ENCODE peak calls at places on chromosomes 3 and 15, in nine cellular contexts. One of them, this sample, is unnamed.

GRCh38 chr3:194592798-194593752 is 40.1 kb downstream of the TMEM44 start:
- DNase-seq in OCI-LY7: peak
- DNase-seq in pancreas: no peak
- DNase-seq in tibial nerve: no peak
- DNase-seq in AG04450: peak
- DNase-seq in type B pancreatic cell: no peak
- DNase-seq in HFFc6: peak
- DNase-seq in DND-41: no peak
- DNase-seq in HCT116: peak
- DNase-seq in this sample: no peak

GRCh38 chr3:5426094-5426883 is 238.8 kb downstream of the EDEM1 start:
- DNase-seq in pancreas: peak
- DNase-seq in HFFc6: peak
- DNase-seq in AG04450: no peak
- DNase-seq in HCT116: peak
- DNase-seq in tibial nerve: peak
- DNase-seq in DND-41: peak
- DNase-seq in OCI-LY7: peak
- DNase-seq in type B pancreatic cell: peak
- DNase-seq in this sample: peak

GRCh38 chr3:178551916-178552321 is 15.7 kb downstream of the KCNMB2 start:
- DNase-seq in type B pancreatic cell: no peak
- DNase-seq in tibial nerve: no peak
- DNase-seq in AG04450: no peak
- DNase-seq in HFFc6: no peak
- DNase-seq in OCI-LY7: no peak
- DNase-seq in HCT116: no peak
- DNase-seq in pancreas: no peak
- DNase-seq in DND-41: no peak
- DNase-seq in this sample: no peak

GRCh38 chr3:107240183-107241091 is 136.8 kb upstream of the CCDC54 start:
- DNase-seq in OCI-LY7: peak
- DNase-seq in pancreas: peak
- DNase-seq in HCT116: peak
- DNase-seq in tibial nerve: peak
- DNase-seq in DND-41: peak
- DNase-seq in AG04450: peak
- DNase-seq in HFFc6: peak
- DNase-seq in type B pancreatic cell: peak
- DNase-seq in this sample: peak

GRCh38 chr3:193509103-193509965 is 45.4 kb downstream of the ATP13A4 start:
- DNase-seq in HFFc6: no peak
- DNase-seq in AG04450: no peak
- DNase-seq in pancreas: no peak
- DNase-seq in HCT116: no peak
- DNase-seq in type B pancreatic cell: no peak
- DNase-seq in tibial nerve: no peak
- DNase-seq in DND-41: no peak
- DNase-seq in OCI-LY7: no peak
- DNase-seq in this sample: no peak

GRCh38 chr15:88649286-88649733 is 10.5 kb downstream of the ISG20 start:
- DNase-seq in HCT116: peak
- DNase-seq in pancreas: no peak
- DNase-seq in DND-41: no peak
- DNase-seq in AG04450: peak
- DNase-seq in type B pancreatic cell: peak
- DNase-seq in HFFc6: peak
- DNase-seq in OCI-LY7: no peak
- DNase-seq in tibial nerve: peak
- DNase-seq in this sample: peak

GRCh38 chr3:150469031-150469930 is 61.2 kb downstream of the TSC22D2 start:
- DNase-seq in AG04450: peak
- DNase-seq in DND-41: no peak
- DNase-seq in tibial nerve: no peak
- DNase-seq in OCI-LY7: no peak
- DNase-seq in pancreas: peak
- DNase-seq in HCT116: peak
- DNase-seq in HFFc6: peak
- DNase-seq in type B pancreatic cell: no peak
- DNase-seq in this sample: no peak

GRCh38 chr3:129352045-129352444 is 73.4 kb downstream of the HMCES start:
- DNase-seq in tibial nerve: no peak
- DNase-seq in HFFc6: no peak
- DNase-seq in type B pancreatic cell: no peak
- DNase-seq in HCT116: no peak
- DNase-seq in DND-41: no peak
- DNase-seq in pancreas: no peak
- DNase-seq in AG04450: no peak
- DNase-seq in OCI-LY7: peak
- DNase-seq in this sample: no peak

GRCh38 chr3:73709712-73710111 is 85.0 kb upstream of the PDZRN3 start:
- DNase-seq in HCT116: no peak
- DNase-seq in pancreas: no peak
- DNase-seq in type B pancreatic cell: no peak
- DNase-seq in OCI-LY7: no peak
- DNase-seq in DND-41: no peak
- DNase-seq in HFFc6: no peak
- DNase-seq in tibial nerve: no peak
- DNase-seq in AG04450: no peak
- DNase-seq in this sample: no peak

GRCh38 chr3:183378008-183378407 is 50.4 kb downstream of the MCF2L2 start:
- DNase-seq in AG04450: no peak
- DNase-seq in OCI-LY7: no peak
- DNase-seq in DND-41: no peak
- DNase-seq in HCT116: no peak
- DNase-seq in tibial nerve: no peak
- DNase-seq in pancreas: no peak
- DNase-seq in HFFc6: no peak
- DNase-seq in type B pancreatic cell: no peak
- DNase-seq in this sample: no peak

GRCh38 chr15:92921215-92922131 is 21.3 kb downstream of the CHD2 start:
- DNase-seq in type B pancreatic cell: no peak
- DNase-seq in tibial nerve: no peak
- DNase-seq in OCI-LY7: no peak
- DNase-seq in HFFc6: peak
- DNase-seq in AG04450: no peak
- DNase-seq in pancreas: peak
- DNase-seq in HCT116: peak
- DNase-seq in DND-41: no peak
- DNase-seq in this sample: no peak

GRCh38 chr15:40146037-40146436 is 14.8 kb upstream of the BUB1B start:
- DNase-seq in AG04450: no peak
- DNase-seq in OCI-LY7: no peak
- DNase-seq in tibial nerve: no peak
- DNase-seq in pancreas: no peak
- DNase-seq in type B pancreatic cell: peak
- DNase-seq in DND-41: no peak
- DNase-seq in HFFc6: peak
- DNase-seq in HCT116: peak
- DNase-seq in this sample: no peak

GRCh38 chr3:156483426-156483825 is 71.5 kb downstream of the SSR3 start:
- DNase-seq in type B pancreatic cell: no peak
- DNase-seq in HCT116: peak
- DNase-seq in tibial nerve: no peak
- DNase-seq in DND-41: no peak
- DNase-seq in HFFc6: peak
- DNase-seq in OCI-LY7: peak
- DNase-seq in AG04450: peak
- DNase-seq in pancreas: no peak
- DNase-seq in this sample: peak

GRCh38 chr3:72535789-72536188 is 312.5 kb downstream of the SHQ1 start:
- DNase-seq in pancreas: no peak
- DNase-seq in DND-41: no peak
- DNase-seq in AG04450: no peak
- DNase-seq in HCT116: no peak
- DNase-seq in type B pancreatic cell: no peak
- DNase-seq in tibial nerve: no peak
- DNase-seq in OCI-LY7: no peak
- DNase-seq in HFFc6: no peak
- DNase-seq in this sample: peak

GRCh38 chr3:106206613-106207012 is 337.8 kb upstream of the CBLB start:
- DNase-seq in pancreas: no peak
- DNase-seq in tibial nerve: no peak
- DNase-seq in type B pancreatic cell: no peak
- DNase-seq in HCT116: no peak
- DNase-seq in AG04450: no peak
- DNase-seq in HFFc6: no peak
- DNase-seq in DND-41: no peak
- DNase-seq in OCI-LY7: no peak
- DNase-seq in this sample: no peak

GRCh38 chr3:34146596-34146995 is 348.2 kb downstream of the PDCD6IP start:
- DNase-seq in OCI-LY7: no peak
- DNase-seq in HCT116: no peak
- DNase-seq in AG04450: no peak
- DNase-seq in pancreas: no peak
- DNase-seq in type B pancreatic cell: no peak
- DNase-seq in HFFc6: no peak
- DNase-seq in DND-41: no peak
- DNase-seq in tibial nerve: no peak
- DNase-seq in this sample: no peak

GRCh38 chr3:50295553-50296166 is 3.4 kb upstream of the IFRD2 start:
- DNase-seq in tibial nerve: no peak
- DNase-seq in AG04450: no peak
- DNase-seq in type B pancreatic cell: no peak
- DNase-seq in DND-41: no peak
- DNase-seq in OCI-LY7: no peak
- DNase-seq in HFFc6: no peak
- DNase-seq in HCT116: no peak
- DNase-seq in pancreas: no peak
- DNase-seq in this sample: no peak

GRCh38 chr15:66193066-66193465 is 60.5 kb downstream of the MEGF11 start:
- DNase-seq in HCT116: no peak
- DNase-seq in DND-41: no peak
- DNase-seq in OCI-LY7: no peak
- DNase-seq in tibial nerve: no peak
- DNase-seq in type B pancreatic cell: no peak
- DNase-seq in AG04450: no peak
- DNase-seq in HFFc6: peak
- DNase-seq in pancreas: no peak
- DNase-seq in this sample: no peak

GRCh38 chr15:68366314-68366713 is 65.6 kb downstream of the ITGA11 start:
- DNase-seq in HFFc6: no peak
- DNase-seq in DND-41: no peak
- DNase-seq in OCI-LY7: peak
- DNase-seq in type B pancreatic cell: no peak
- DNase-seq in AG04450: no peak
- DNase-seq in tibial nerve: no peak
- DNase-seq in pancreas: no peak
- DNase-seq in HCT116: no peak
- DNase-seq in this sample: no peak
- TF ChIP-seq CTCF in HFFc6: no peak
- TF ChIP-seq CTCF in DND-41: no peak
- TF ChIP-seq CTCF in OCI-LY7: peak
- TF ChIP-seq CTCF in type B pancreatic cell: no peak
- TF ChIP-seq CTCF in AG04450: no peak
- TF ChIP-seq CTCF in tibial nerve: no peak
- TF ChIP-seq CTCF in pancreas: no peak
- TF ChIP-seq CTCF in HCT116: peak
- TF ChIP-seq CTCF in this sample: no peak

GRCh38 chr3:126315916-126316514 is 41.2 kb downstream of the KLF15 start:
- DNase-seq in tibial nerve: no peak
- DNase-seq in type B pancreatic cell: peak
- DNase-seq in pancreas: peak
- DNase-seq in AG04450: no peak
- DNase-seq in DND-41: no peak
- DNase-seq in HCT116: no peak
- DNase-seq in HFFc6: no peak
- DNase-seq in OCI-LY7: no peak
- DNase-seq in this sample: no peak

GRCh38 chr3:126313166-126313565 is 44.0 kb downstream of the KLF15 start:
- DNase-seq in type B pancreatic cell: no peak
- DNase-seq in HFFc6: no peak
- DNase-seq in pancreas: peak
- DNase-seq in tibial nerve: no peak
- DNase-seq in DND-41: no peak
- DNase-seq in AG04450: no peak
- DNase-seq in OCI-LY7: no peak
- DNase-seq in HCT116: no peak
- DNase-seq in this sample: no peak

GRCh38 chr3:126313580-126314304 is 43.5 kb downstream of the KLF15 start:
- DNase-seq in OCI-LY7: no peak
- DNase-seq in DND-41: no peak
- DNase-seq in pancreas: peak
- DNase-seq in HFFc6: no peak
- DNase-seq in HCT116: no peak
- DNase-seq in AG04450: no peak
- DNase-seq in type B pancreatic cell: peak
- DNase-seq in tibial nerve: no peak
- DNase-seq in this sample: no peak

GRCh38 chr3:126315083-126315658 is 42.0 kb downstream of the KLF15 start:
- DNase-seq in pancreas: peak
- DNase-seq in HFFc6: no peak
- DNase-seq in HCT116: no peak
- DNase-seq in DND-41: no peak
- DNase-seq in tibial nerve: no peak
- DNase-seq in OCI-LY7: no peak
- DNase-seq in AG04450: no peak
- DNase-seq in type B pancreatic cell: peak
- DNase-seq in this sample: no peak

GRCh38 chr3:126314305-126315082 is 42.7 kb downstream of the KLF15 start:
- DNase-seq in AG04450: no peak
- DNase-seq in pancreas: peak
- DNase-seq in type B pancreatic cell: peak
- DNase-seq in HCT116: no peak
- DNase-seq in OCI-LY7: no peak
- DNase-seq in tibial nerve: no peak
- DNase-seq in HFFc6: no peak
- DNase-seq in DND-41: no peak
- DNase-seq in this sample: no peak
- TF ChIP-seq CTCF in AG04450: no peak
- TF ChIP-seq CTCF in pancreas: no peak
- TF ChIP-seq CTCF in type B pancreatic cell: no peak
- TF ChIP-seq CTCF in HCT116: no peak
- TF ChIP-seq CTCF in OCI-LY7: no peak
- TF ChIP-seq CTCF in tibial nerve: no peak
- TF ChIP-seq CTCF in HFFc6: no peak
- TF ChIP-seq CTCF in DND-41: no peak
- TF ChIP-seq CTCF in this sample: no peak

DNA sequence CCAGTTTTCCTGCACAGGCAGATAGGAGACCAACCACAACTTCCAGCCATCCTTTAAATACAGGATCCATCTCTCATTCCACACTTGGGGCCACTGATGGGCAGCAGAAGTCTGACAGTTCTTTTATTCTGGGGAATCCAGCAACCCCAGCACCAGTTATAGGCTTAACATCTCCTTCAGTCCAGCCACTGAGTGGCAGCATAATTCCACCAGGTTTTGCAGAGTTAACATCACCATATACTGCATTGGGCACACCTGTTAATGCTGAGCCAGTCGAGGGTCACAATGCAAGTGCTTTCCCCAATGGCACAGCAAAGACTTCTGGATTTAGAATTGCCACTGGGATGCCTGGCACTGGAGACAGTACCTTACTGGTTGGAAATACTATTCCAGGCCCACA is 2.9 kb downstream of the NPAP1 start:
- DNase-seq in HFFc6: no peak
- DNase-seq in AG04450: no peak
- DNase-seq in OCI-LY7: no peak
- DNase-seq in DND-41: peak
- DNase-seq in pancreas: no peak
- DNase-seq in HCT116: no peak
- DNase-seq in type B pancreatic cell: no peak
- DNase-seq in tibial nerve: no peak
- DNase-seq in this sample: no peak
- TF ChIP-seq CTCF in HFFc6: no peak
- TF ChIP-seq CTCF in AG04450: no peak
- TF ChIP-seq CTCF in OCI-LY7: no peak
- TF ChIP-seq CTCF in DND-41: peak
- TF ChIP-seq CTCF in pancreas: no peak
- TF ChIP-seq CTCF in HCT116: no peak
- TF ChIP-seq CTCF in type B pancreatic cell: no peak
- TF ChIP-seq CTCF in tibial nerve: no peak
- TF ChIP-seq CTCF in this sample: no peak

GRCh38 chr3:186107148-186108105 is 1.5 kb downstream of the ETV5 start:
- DNase-seq in type B pancreatic cell: peak
- DNase-seq in pancreas: peak
- DNase-seq in tibial nerve: peak
- DNase-seq in HCT116: peak
- DNase-seq in DND-41: peak
- DNase-seq in HFFc6: peak
- DNase-seq in OCI-LY7: peak
- DNase-seq in AG04450: no peak
- DNase-seq in this sample: peak
- TF ChIP-seq CTCF in type B pancreatic cell: no peak
- TF ChIP-seq CTCF in pancreas: no peak
- TF ChIP-seq CTCF in tibial nerve: no peak
- TF ChIP-seq CTCF in HCT116: no peak
- TF ChIP-seq CTCF in DND-41: no peak
- TF ChIP-seq CTCF in HFFc6: no peak
- TF ChIP-seq CTCF in OCI-LY7: no peak
- TF ChIP-seq CTCF in AG04450: no peak
- TF ChIP-seq CTCF in this sample: no peak

This sample was measured in GM13976.